ENCODE peak calls at places on chromosomes 12 and 14, in five cellular contexts. Y, W, B, O and E are unnamed samples.

GRCh38 chr12:10366875-10367274 is 23.0 kb downstream of the KLRK1 start:
- DNase-seq in W (no peak), B (peak; percentile 33), Y (no peak), O (no peak), E (no peak)

GRCh38 chr14:76163668-76164363 is 12.1 kb downstream of the GPATCH2L start:
- DNase-seq in Y (no peak), O (no peak), W (no peak), B (no peak), E (no peak)

GRCh38 chr12:64618953-64619590 is 8.8 kb downstream of the RASSF3 start:
- DNase-seq in Y (no peak), W (peak; percentile 61), O (no peak), B (peak; percentile 20), E (no peak)

GRCh38 chr12:63151061-63151897 is at the start of gene AVPR1A:
- DNase-seq in B (no peak), O (peak; percentile 31), Y (peak; percentile 15), W (peak; percentile 12), E (peak; percentile 31)

GRCh38 chr14:71693373-71693772 is 238.9 kb upstream of the RGS6 start:
- DNase-seq in W (no peak), O (no peak), Y (no peak), B (peak; percentile 83), E (no peak)

GRCh38 chr12:105677672-105678071 is 347.2 kb downstream of the C12orf75 start:
- DNase-seq in O (no peak), W (no peak), B (no peak), Y (no peak), E (no peak)

GRCh38 chr12:69908208-69908607 is 83.2 kb downstream of the MYRFL start:
- DNase-seq in Y (no peak), B (no peak), W (no peak), O (no peak), E (no peak)

GRCh38 chr14:53209370-53209769 is 56.2 kb upstream of the DDHD1 start:
- DNase-seq in B (no peak), Y (no peak), W (no peak), O (no peak), E (no peak)

GRCh38 chr12:101620762-101621133 is 26.0 kb downstream of the MYBPC1 start:
- DNase-seq in Y (no peak), O (no peak), W (no peak), B (no peak), E (no peak)

GRCh38 chr12:6211421-6211869 is 11.2 kb downstream of the CD9 start:
- DNase-seq in B (peak; percentile 74), W (no peak), Y (no peak), O (no peak), E (no peak)

GRCh38 chr14:78327426-78328210 is 157.4 kb downstream of the NRXN3 start:
- DNase-seq in W (no peak), Y (no peak), B (no peak), O (no peak), E (no peak)

GRCh38 chr14:65297744-65298143 is 114.8 kb upstream of the FUT8 start:
- DNase-seq in W (no peak), O (no peak), Y (no peak), B (no peak), E (peak; percentile 68)

GRCh38 chr12:65923228-65923627 is 98.9 kb downstream of the HMGA2 start:
- DNase-seq in B (no peak), O (no peak), W (peak; percentile 39), Y (no peak), E (no peak)
- TF ChIP-seq CTCF in B (peak; percentile 47), O (no peak), W (peak; percentile 18), Y (no peak), E (no peak)

GRCh38 chr12:94872671-94873367 is 130.7 kb downstream of the NDUFA12 start:
- DNase-seq in W (peak; percentile 37), O (no peak), B (no peak), Y (no peak), E (peak; percentile 17)

GRCh38 chr12:94872007-94872653 is 131.4 kb downstream of the NDUFA12 start:
- DNase-seq in O (no peak), Y (no peak), W (no peak), B (no peak), E (no peak)

GRCh38 chr12:94874086-94874985 is 129.2 kb downstream of the NDUFA12 start:
- DNase-seq in O (no peak), W (no peak), Y (no peak), B (no peak), E (no peak)

GRCh38 chr12:94874986-94875312 is 128.5 kb downstream of the NDUFA12 start:
- DNase-seq in O (no peak), B (no peak), W (no peak), Y (no peak), E (no peak)

GRCh38 chr12:94873368-94874085 is 130.0 kb downstream of the NDUFA12 start:
- DNase-seq in B (no peak), O (no peak), Y (peak; percentile 14), W (peak; percentile 89), E (peak; percentile 46)
- TF ChIP-seq CTCF in B (no peak), O (no peak), Y (no peak), W (peak; percentile 30), E (no peak)

GRCh38 chr12:20946732-20947131 is 136.2 kb downstream of the SLCO1B3 start:
- DNase-seq in Y (peak; percentile 35), W (peak; percentile 3), B (no peak), O (no peak), E (no peak)
- TF ChIP-seq CTCF in Y (peak; percentile 75), W (peak; percentile 46), B (peak; percentile 59), O (peak; percentile 36), E (no peak)

GRCh38 chr14:72758420-72758819 is 135.5 kb downstream of the DPF3 start:
- DNase-seq in O (no peak), Y (no peak), W (no peak), B (no peak), E (no peak)
- TF ChIP-seq CTCF in O (no peak), Y (no peak), W (no peak), B (no peak), E (no peak)